ENCODE peak calls at places on chromosomes 7 and 10, in eight cellular contexts. A, G, X, Q, C, N, F and L are unnamed samples.

GRCh38 chr10:110858297-110858934 is 13.3 kb upstream of the PDCD4 start:
- DNase-seq in A (no peak), G (no peak), X (no peak), Q (no peak), C (peak), N (no peak), F (no peak), L (no peak)

GRCh38 chr10:132113206-132113605 is 47.5 kb downstream of the JAKMIP3 start:
- DNase-seq in A (peak), G (no peak), X (no peak), Q (no peak), C (no peak), N (peak), F (no peak), L (peak)

GRCh38 chr7:38463277-38464224 is 167.6 kb downstream of the AMPH start:
- DNase-seq in A (no peak), G (peak), X (peak), Q (peak), C (no peak), N (peak), F (peak), L (peak)

GRCh38 chr10:76302936-76303656 is 871.7 kb downstream of the LRMDA start:
- DNase-seq in A (no peak), G (no peak), X (no peak), Q (no peak), C (no peak), N (no peak), F (peak), L (no peak)

GRCh38 chr7:140060788-140061606 is 1.8 kb downstream of the PARP12 start:
- DNase-seq in A (peak), G (no peak), X (no peak), Q (no peak), C (no peak), N (no peak), F (no peak), L (no peak)

GRCh38 chr7:537911-538634 is 18.4 kb upstream of the PDGFA start:
- DNase-seq in A (no peak), G (no peak), X (no peak), Q (peak), C (peak), N (peak), F (no peak), L (no peak)

GRCh38 chr10:116201011-116201410 is 72.0 kb downstream of the GFRA1 start:
- DNase-seq in A (no peak), G (no peak), X (no peak), Q (no peak), C (no peak), N (no peak), F (no peak), L (no peak)

GRCh38 chr10:32960022-32960421 is 2.0 kb upstream of the ITGB1 start:
- DNase-seq in A (no peak), G (no peak), X (no peak), Q (no peak), C (no peak), N (no peak), F (no peak), L (no peak)

GRCh38 chr7:36526720-36527548 is 137.3 kb downstream of the ANLN start:
- DNase-seq in A (no peak), G (no peak), X (peak), Q (peak), C (peak), N (no peak), F (no peak), L (no peak)

GRCh38 chr7:7751243-7752092 is 33.1 kb upstream of the RPA3 start:
- DNase-seq in A (no peak), G (no peak), X (no peak), Q (no peak), C (no peak), N (no peak), F (no peak), L (no peak)

GRCh38 chr10:28125701-28126100 is 126.8 kb upstream of the ODAD2 start:
- DNase-seq in A (no peak), G (no peak), X (no peak), Q (no peak), C (no peak), N (no peak), F (no peak), L (no peak)

GRCh38 chr10:91088300-91089140 is 131.9 kb upstream of the PCGF5 start:
- DNase-seq in A (no peak), G (peak), X (peak), Q (no peak), C (no peak), N (no peak), F (no peak), L (no peak)

GRCh38 chr10:22631646-22632278 is 82.6 kb downstream of the PIP4K2A start:
- DNase-seq in A (no peak), G (no peak), X (no peak), Q (no peak), C (no peak), N (no peak), F (no peak), L (no peak)

GRCh38 chr7:36439624-36440023 is 50.0 kb downstream of the ANLN start:
- DNase-seq in A (no peak), G (no peak), X (no peak), Q (no peak), C (no peak), N (no peak), F (no peak), L (no peak)

GRCh38 chr7:23431596-23432284 is 38.6 kb downstream of the IGF2BP3 start:
- DNase-seq in A (no peak), G (no peak), X (no peak), Q (peak), C (no peak), N (no peak), F (no peak), L (no peak)

GRCh38 chr10:58642283-58642682 is 129.6 kb downstream of the BICC1 start:
- DNase-seq in A (no peak), G (no peak), X (no peak), Q (no peak), C (no peak), N (no peak), F (no peak), L (no peak)

GRCh38 chr7:141585592-141586510 is 34.6 kb downstream of the AGK start:
- DNase-seq in A (no peak), G (no peak), X (peak), Q (no peak), C (peak), N (no peak), F (no peak), L (no peak)

GRCh38 chr10:127576751-127577161 is 27.6 kb downstream of the NPS start:
- DNase-seq in A (no peak), G (no peak), X (no peak), Q (no peak), C (no peak), N (no peak), F (no peak), L (no peak)

GRCh38 chr7:110283056-110283455 is 807.9 kb upstream of the LRRN3 start:
- DNase-seq in A (no peak), G (no peak), X (no peak), Q (no peak), C (no peak), N (no peak), F (no peak), L (no peak)

GRCh38 chr10:31602541-31603244 is 283.7 kb downstream of the ZEB1 start:
- DNase-seq in A (peak), G (peak), X (no peak), Q (no peak), C (no peak), N (peak), F (peak), L (no peak)

GRCh38 chr10:27584302-27584701 is 80.2 kb downstream of the RAB18 start:
- DNase-seq in A (no peak), G (no peak), X (no peak), Q (no peak), C (no peak), N (no peak), F (no peak), L (no peak)

GRCh38 chr10:1020460-1020859 is 5.2 kb downstream of the IDI2 start:
- DNase-seq in A (no peak), G (no peak), X (no peak), Q (no peak), C (no peak), N (no peak), F (no peak), L (no peak)

GRCh38 chr7:75642810-75643486 is 95.8 kb downstream of the HIP1 start:
- DNase-seq in A (no peak), G (peak), X (peak), Q (peak), C (peak), N (peak), F (peak), L (no peak)

GRCh38 chr10:89183571-89183970 is 23.5 kb downstream of the CH25H start:
- DNase-seq in A (no peak), G (no peak), X (no peak), Q (no peak), C (no peak), N (no peak), F (no peak), L (no peak)

GRCh38 chr7:45180084-45180986 is 22.7 kb downstream of the RAMP3 start:
- DNase-seq in A (peak), G (no peak), X (no peak), Q (no peak), C (no peak), N (peak), F (no peak), L (peak)

GRCh38 chr7:42661312-42661711 is 250.6 kb downstream of the C7orf25 start:
- DNase-seq in A (no peak), G (no peak), X (no peak), Q (no peak), C (no peak), N (no peak), F (no peak), L (no peak)

GRCh38 chr7:79612027-79612426 is 158.6 kb upstream of the MAGI2 start:
- DNase-seq in A (no peak), G (no peak), X (no peak), Q (no peak), C (no peak), N (no peak), F (no peak), L (no peak)

GRCh38 chr7:116524609-116525297 is at the start of gene CAV1:
- DNase-seq in A (peak), G (peak), X (peak), Q (peak), C (peak), N (peak), F (peak), L (peak)

GRCh38 chr10:35352508-35352907 is 16.2 kb downstream of the CCNY start:
- DNase-seq in A (no peak), G (no peak), X (no peak), Q (no peak), C (no peak), N (no peak), F (no peak), L (no peak)

GRCh38 chr10:94125856-94126255 is 132.1 kb downstream of the PLCE1 start:
- DNase-seq in A (no peak), G (no peak), X (no peak), Q (no peak), C (peak), N (no peak), F (no peak), L (no peak)

DNA sequence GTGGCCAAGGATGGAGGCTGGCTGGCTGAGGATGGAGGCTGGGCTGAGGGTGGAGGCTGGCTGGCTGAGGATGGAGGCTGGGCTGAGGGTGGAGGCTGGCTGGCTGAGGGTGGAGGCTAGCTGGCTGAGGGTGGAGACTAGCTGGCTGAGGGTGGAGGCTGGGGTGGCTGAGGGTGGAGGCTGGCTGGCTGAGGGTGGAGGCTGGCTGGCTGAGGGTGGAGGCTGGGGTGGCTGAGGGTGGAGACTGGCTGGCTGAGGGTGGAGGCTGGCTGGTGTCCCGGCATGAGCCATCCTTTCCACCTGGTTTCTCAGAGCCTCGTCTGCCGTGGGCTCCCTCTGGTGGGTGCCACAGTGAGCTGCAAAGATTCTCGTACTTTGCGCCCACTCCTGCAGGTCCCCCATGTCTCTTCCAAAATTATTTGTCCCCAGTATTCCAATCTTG is 88.4 kb downstream of the ELFN1 start:
- DNase-seq in A (no peak), G (no peak), X (peak), Q (peak), C (no peak), N (peak), F (no peak), L (peak)
- TF ChIP-seq CTCF in A (peak), G (no peak), X (peak), Q (peak), C (peak), N (no peak), F (peak), L (peak)

GRCh38 chr7:72281325-72281724 is 130.8 kb downstream of the CALN1 start:
- DNase-seq in A (no peak), G (no peak), X (no peak), Q (no peak), C (no peak), N (no peak), F (no peak), L (no peak)

GRCh38 chr7:72286486-72286885 is 125.7 kb downstream of the CALN1 start:
- DNase-seq in A (no peak), G (no peak), X (no peak), Q (no peak), C (no peak), N (no peak), F (no peak), L (no peak)

GRCh38 chr7:72278550-72278949 is 133.6 kb downstream of the CALN1 start:
- DNase-seq in A (no peak), G (no peak), X (no peak), Q (no peak), C (no peak), N (no peak), F (no peak), L (no peak)

GRCh38 chr7:72283309-72283708 is 128.8 kb downstream of the CALN1 start:
- DNase-seq in A (no peak), G (no peak), X (no peak), Q (no peak), C (no peak), N (no peak), F (no peak), L (no peak)
- TF ChIP-seq CTCF in A (no peak), G (no peak), X (no peak), Q (no peak), C (no peak), N (no peak), F (no peak), L (no peak)

DNA sequence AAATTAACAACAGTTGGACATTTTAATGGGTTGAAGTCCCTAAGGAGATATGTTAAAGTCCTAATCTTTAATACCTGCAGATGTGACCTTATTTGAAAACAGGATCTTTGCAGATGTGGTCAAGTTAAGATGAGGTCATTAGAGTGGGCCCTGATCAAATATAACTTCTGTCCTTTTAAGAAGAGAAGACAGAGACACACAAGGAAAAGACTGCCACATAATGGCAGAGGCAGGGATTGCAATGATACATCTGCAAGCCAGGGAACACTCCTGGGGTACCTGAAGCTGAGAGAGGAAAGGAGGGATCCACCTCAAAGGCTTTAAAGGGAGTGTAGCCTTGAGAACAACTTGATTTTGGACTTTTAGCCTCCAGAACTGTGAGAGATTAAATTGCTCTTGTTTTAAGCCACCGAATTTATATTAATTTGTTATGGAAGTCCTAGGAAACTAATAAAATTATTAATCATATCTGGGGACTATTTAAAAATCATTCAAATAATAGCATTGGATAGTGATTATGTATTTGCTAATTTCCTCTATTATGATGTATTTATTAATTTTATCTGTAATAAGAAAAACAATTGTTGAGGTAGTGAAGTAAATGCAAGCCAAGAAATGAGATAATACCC is 700.0 kb upstream of the PCDH15 start:
- DNase-seq in A (no peak), G (no peak), X (peak), Q (peak), C (no peak), N (no peak), F (no peak), L (no peak)
- TF ChIP-seq CTCF in A (peak), G (no peak), X (peak), Q (peak), C (peak), N (peak), F (peak), L (peak)

DNA sequence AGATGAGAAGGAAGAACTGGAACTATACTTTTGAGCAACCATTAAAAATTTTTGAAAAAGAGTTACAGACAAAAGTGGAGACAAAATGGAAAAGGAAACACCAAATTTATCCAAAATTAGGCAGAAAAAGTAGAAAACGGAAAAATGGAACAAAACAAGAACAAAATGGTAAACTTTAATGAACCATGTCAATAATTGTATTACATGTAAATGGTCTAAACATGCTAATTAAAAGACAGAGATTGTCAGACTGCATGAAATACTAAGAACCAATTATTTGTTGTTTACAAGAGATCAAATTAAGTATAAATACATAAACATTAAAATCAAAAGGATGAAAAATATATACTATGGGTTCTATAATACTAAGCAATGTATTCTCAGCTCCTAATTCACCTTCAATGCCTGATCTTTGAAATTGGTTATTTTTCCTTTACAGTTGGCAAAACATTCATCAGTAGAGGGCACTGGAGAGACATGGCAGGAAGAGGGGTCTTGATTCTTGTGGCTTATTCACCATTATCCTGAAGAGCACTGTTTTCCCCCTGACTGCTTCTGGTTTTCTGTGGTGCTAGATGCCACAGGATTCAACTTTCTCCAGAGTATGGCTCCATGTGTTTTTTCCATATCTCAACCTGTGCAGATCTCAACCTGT is 124.9 kb downstream of the ELFN1 start:
- DNase-seq in A (no peak), G (no peak), X (no peak), Q (no peak), C (peak), N (no peak), F (no peak), L (no peak)
- TF ChIP-seq CTCF in A (peak), G (no peak), X (no peak), Q (no peak), C (peak), N (no peak), F (no peak), L (peak)

GRCh38 chr10:70537398-70538194 is 59.0 kb downstream of the PALD1 start:
- DNase-seq in A (no peak), G (peak), X (peak), Q (peak), C (no peak), N (no peak), F (no peak), L (no peak)

GRCh38 chr10:70534281-70534680 is 55.7 kb downstream of the PALD1 start:
- DNase-seq in A (no peak), G (no peak), X (no peak), Q (no peak), C (no peak), N (no peak), F (no peak), L (peak)

GRCh38 chr10:70538195-70538520 is 59.6 kb downstream of the PALD1 start:
- DNase-seq in A (no peak), G (no peak), X (no peak), Q (no peak), C (no peak), N (no peak), F (no peak), L (no peak)

GRCh38 chr10:70535451-70535850 is 56.9 kb downstream of the PALD1 start:
- DNase-seq in A (no peak), G (no peak), X (no peak), Q (no peak), C (no peak), N (no peak), F (no peak), L (no peak)

DNA sequence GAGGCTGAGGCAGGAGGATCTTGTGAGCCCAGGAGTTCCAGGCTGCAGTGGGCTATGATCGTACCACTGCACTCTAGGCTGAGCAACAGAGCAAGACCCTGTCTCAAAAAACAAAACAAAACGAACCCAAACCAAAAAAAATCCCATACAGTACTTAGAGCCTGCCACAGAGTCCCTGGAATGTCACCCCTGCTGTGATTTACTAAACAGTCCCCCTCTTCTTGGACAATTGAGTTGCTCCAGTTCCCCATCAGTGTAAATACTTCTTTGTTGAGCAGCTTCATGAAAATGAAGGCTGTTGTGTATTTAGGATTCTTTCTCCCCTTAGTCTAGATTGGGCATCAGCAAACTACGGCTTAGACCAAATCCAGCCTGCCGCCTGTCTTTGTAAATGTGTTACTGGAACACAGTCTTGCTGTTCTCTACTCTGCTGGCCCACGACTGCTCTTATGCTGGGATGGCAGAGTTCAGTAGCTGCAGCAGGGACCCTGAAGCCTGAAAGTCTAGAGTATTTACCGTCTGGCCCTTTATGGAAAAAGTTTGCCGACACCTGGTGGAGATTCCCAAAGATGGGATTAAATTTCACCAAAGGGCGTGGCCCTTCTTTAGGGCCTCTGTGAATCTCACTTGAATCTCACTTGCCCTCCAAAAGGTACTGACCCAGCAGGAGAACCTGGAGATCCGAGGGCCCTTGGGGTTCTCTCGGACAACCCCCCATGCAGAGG is 57.8 kb downstream of the PALD1 start:
- DNase-seq in A (no peak), G (no peak), X (no peak), Q (no peak), C (no peak), N (no peak), F (no peak), L (no peak)
- TF ChIP-seq CTCF in A (peak), G (no peak), X (no peak), Q (no peak), C (no peak), N (no peak), F (no peak), L (peak)

GRCh38 chr7:154794147-154794780 is 208.7 kb downstream of the PAXIP1 start:
- DNase-seq in A (no peak), G (no peak), X (peak), Q (no peak), C (no peak), N (no peak), F (no peak), L (no peak)
- TF ChIP-seq CTCF in A (no peak), G (no peak), X (no peak), Q (no peak), C (peak), N (peak), F (no peak), L (peak)